ENCODE peak calls at places on chromosomes 5 and 9, in seven cellular contexts. H is memory B cell; S is naive thymus-derived CD8-positive, alpha-beta T cell; W is activated T-cell treated with anti-CD3 and anti-CD28 coated beads, Interleukin-2, amount 50 U/mL, for 4 hours; P is natural killer cell; G is Panc1; M is activated T-helper 17 cell treated with anti-CD3 and anti-CD28 coated beads, Interleukin-2, amount 50 U/mL, for 72 hours. K is an unnamed sample.

GRCh38 chr5:17666726-17667235 is 32.5 kb downstream of the TAF11L14 start:
- ATAC-seq in H (peak; percentile 82), S (no peak), P (no peak), G (no peak), W (no peak), M (no peak), K (no peak)

GRCh38 chr5:69509212-69509611 is 16.6 kb downstream of the OCLN start:
- ATAC-seq in G (no peak), W (no peak), S (no peak), M (no peak), P (no peak), H (no peak), K (no peak)

GRCh38 chr5:79834420-79835219 is 145.0 kb downstream of the CMYA5 start:
- ATAC-seq in W (no peak), G (no peak), P (no peak), M (no peak), S (no peak), H (no peak), K (no peak)

GRCh38 chr9:126386088-126386487 is 59.5 kb downstream of the MVB12B start:
- ATAC-seq in G (peak; percentile 78), M (peak; percentile 37), W (no peak), H (no peak), S (peak; percentile 59), P (no peak), K (peak; percentile 65)

GRCh38 chr9:112550531-112550930 is 63.9 kb downstream of the KIAA1958 start:
- ATAC-seq in H (no peak), S (no peak), G (no peak), M (no peak), W (no peak), P (no peak), K (no peak)

GRCh38 chr5:2223303-2223702 is 340.6 kb upstream of the IRX4 start:
- ATAC-seq in M (no peak), W (no peak), S (no peak), P (no peak), H (no peak), G (no peak), K (no peak)

GRCh38 chr9:73153793-73154227 is 2.1 kb downstream of the ANXA1 start:
- ATAC-seq in M (peak; percentile 4), P (no peak), H (no peak), G (peak; percentile 64), W (no peak), S (no peak), K (peak; percentile 31)

GRCh38 chr5:127216143-127216542 is 74.5 kb upstream of the MEGF10 start:
- ATAC-seq in W (no peak), P (no peak), G (no peak), H (no peak), M (no peak), S (no peak), K (no peak)

GRCh38 chr9:34665109-34665380 is 2.6 kb upstream of the CCL27 start:
- ATAC-seq in P (no peak), M (peak; percentile 30), W (peak; percentile 32), H (peak; percentile 4), S (peak; percentile 42), G (peak; percentile 40), K (no peak)

GRCh38 chr9:109797006-109797405 is 17.0 kb downstream of the PALM2AKAP2 start:
- ATAC-seq in G (no peak), S (no peak), M (no peak), W (no peak), H (no peak), P (no peak), K (no peak)

GRCh38 chr9:96186601-96187011 is 115.4 kb downstream of the HSD17B3 start:
- ATAC-seq in P (no peak), M (no peak), G (no peak), H (no peak), W (no peak), S (no peak), K (no peak)

GRCh38 chr9:105500108-105500766 is 52.4 kb downstream of the FSD1L start:
- ATAC-seq in S (no peak), M (peak; percentile 35), P (no peak), W (no peak), G (no peak), H (peak; percentile 96), K (no peak)

GRCh38 chr9:12719431-12719830 is 26.2 kb downstream of the TYRP1 start:
- ATAC-seq in S (no peak), H (no peak), G (no peak), M (no peak), P (no peak), W (no peak), K (peak; percentile 76)